ENCODE peak calls at places on chromosomes 5 and 9, in five cellular contexts. E is hepatocyte, G is astrocyte, T is GM23338, O is ascending aorta. Z is an unnamed sample.
A peak's percentile ranks its signal among the peaks of the same experiment; 100 is the strongest.

GRCh38 chr5:65987982-65988381 is 61.6 kb downstream of the ERBIN start:
- DNase-seq in E (no peak), G (no peak), T (no peak), O (no peak), Z (no peak)

GRCh38 chr9:119400607-119401006 is 31.4 kb upstream of the BRINP1 start:
- DNase-seq in E (no peak), G (no peak), T (no peak), O (no peak), Z (no peak)

GRCh38 chr5:53161876-53162275 is 52.3 kb upstream of the MOCS2 start:
- DNase-seq in E (no peak), G (peak; percentile 7), T (no peak), O (no peak), Z (no peak)

GRCh38 chr5:125005287-125005686 is 258.8 kb upstream of the ZNF608 start:
- DNase-seq in E (no peak), G (no peak), T (no peak), O (no peak), Z (no peak)

GRCh38 chr9:4581861-4582565 is 80.1 kb upstream of the PLPP6 start:
- DNase-seq in E (no peak), G (no peak), T (no peak), O (no peak), Z (no peak)

GRCh38 chr9:99109522-99109921 is 4.6 kb downstream of the TGFBR1 start:
- DNase-seq in E (no peak), G (peak; percentile 54), T (no peak), O (no peak), Z (no peak)

GRCh38 chr9:122065923-122066629 is 27.0 kb downstream of the TTLL11 start:
- DNase-seq in E (no peak), G (no peak), T (no peak), O (no peak), Z (no peak)

GRCh38 chr5:179006564-179006963 is 11.4 kb upstream of the GRM6 start:
- DNase-seq in E (no peak), G (no peak), T (no peak), O (no peak), Z (no peak)

GRCh38 chr9:127627494-127627855 is 15.4 kb downstream of the STXBP1 start:
- DNase-seq in E (no peak), G (no peak), T (no peak), O (no peak), Z (no peak)

GRCh38 chr5:669111-669841 is 23.9 kb downstream of the TPPP start:
- DNase-seq in E (peak; percentile 43), G (peak; percentile 35), T (peak; percentile 80), O (no peak), Z (no peak)

GRCh38 chr5:78597068-78597857 is 51.3 kb downstream of the LHFPL2 start:
- DNase-seq in E (no peak), G (peak; percentile 93), T (no peak), O (no peak), Z (peak; percentile 64)

GRCh38 chr9:116566677-116567488 is 120.2 kb upstream of the TRIM32 start:
- DNase-seq in E (peak; percentile 84), G (peak; percentile 69), T (no peak), O (no peak), Z (no peak)

GRCh38 chr5:72138943-72139467 is 31.7 kb downstream of the MAP1B start:
- DNase-seq in E (no peak), G (peak; percentile 98), T (no peak), O (no peak), Z (peak; percentile 48)

GRCh38 chr5:68033961-68034581 is 181.5 kb upstream of the PIK3R1 start:
- DNase-seq in E (peak; percentile 76), G (peak; percentile 75), T (no peak), O (no peak), Z (no peak)

GRCh38 chr9:100602302-100602930 is 24.5 kb downstream of the CAVIN4 start:
- DNase-seq in E (peak; percentile 74), G (peak; percentile 27), T (peak; percentile 90), O (no peak), Z (peak; percentile 64)

GRCh38 chr9:37534412-37534811 is 41.8 kb downstream of the FBXO10 start:
- DNase-seq in E (no peak), G (no peak), T (no peak), O (no peak), Z (no peak)

GRCh38 chr5:75049581-75050274 is 2.6 kb downstream of the GCNT4 start:
- DNase-seq in E (peak; percentile 70), G (peak; percentile 23), T (peak; percentile 90), O (no peak), Z (peak; percentile 51)

GRCh38 chr9:118961857-118962256 is 407.4 kb downstream of the BRINP1 start:
- DNase-seq in E (peak; percentile 30), G (peak; percentile 92), T (peak; percentile 37), O (no peak), Z (peak; percentile 22)

GRCh38 chr9:128550770-128551651 is 1.4 kb upstream of the SPTAN1 start:
- DNase-seq in E (peak; percentile 16), G (peak; percentile 57), T (peak; percentile 49), O (no peak), Z (no peak)

GRCh38 chr9:113992276-113992951 is 85.7 kb downstream of the AMBP start:
- DNase-seq in E (no peak), G (no peak), T (no peak), O (no peak), Z (no peak)

GRCh38 chr9:91536211-91536691 is 112.6 kb upstream of the NFIL3 start:
- DNase-seq in E (peak; percentile 83), G (peak; percentile 84), T (no peak), O (no peak), Z (peak; percentile 74)

GRCh38 chr9:88661759-88662158 is 126.8 kb downstream of the NXNL2 start:
- DNase-seq in E (no peak), G (no peak), T (no peak), O (no peak), Z (no peak)
- TF ChIP-seq CTCF in E (no peak), G (no peak), T (no peak), O (no peak), Z (no peak)

GRCh38 chr9:94913550-94913949 is 187.1 kb downstream of the AOPEP start:
- DNase-seq in E (no peak), G (no peak), T (peak; percentile 24), O (no peak), Z (no peak)

GRCh38 chr9:94916956-94917355 is 190.5 kb downstream of the AOPEP start:
- DNase-seq in E (peak; percentile 35), G (no peak), T (no peak), O (no peak), Z (peak; percentile 69)

GRCh38 chr9:94918038-94918753 is 191.7 kb downstream of the AOPEP start:
- DNase-seq in E (no peak), G (no peak), T (no peak), O (no peak), Z (no peak)

GRCh38 chr9:94912700-94913249 is 186.3 kb downstream of the AOPEP start:
- DNase-seq in E (no peak), G (peak; percentile 95), T (peak; percentile 59), O (no peak), Z (peak; percentile 98)

DNA sequence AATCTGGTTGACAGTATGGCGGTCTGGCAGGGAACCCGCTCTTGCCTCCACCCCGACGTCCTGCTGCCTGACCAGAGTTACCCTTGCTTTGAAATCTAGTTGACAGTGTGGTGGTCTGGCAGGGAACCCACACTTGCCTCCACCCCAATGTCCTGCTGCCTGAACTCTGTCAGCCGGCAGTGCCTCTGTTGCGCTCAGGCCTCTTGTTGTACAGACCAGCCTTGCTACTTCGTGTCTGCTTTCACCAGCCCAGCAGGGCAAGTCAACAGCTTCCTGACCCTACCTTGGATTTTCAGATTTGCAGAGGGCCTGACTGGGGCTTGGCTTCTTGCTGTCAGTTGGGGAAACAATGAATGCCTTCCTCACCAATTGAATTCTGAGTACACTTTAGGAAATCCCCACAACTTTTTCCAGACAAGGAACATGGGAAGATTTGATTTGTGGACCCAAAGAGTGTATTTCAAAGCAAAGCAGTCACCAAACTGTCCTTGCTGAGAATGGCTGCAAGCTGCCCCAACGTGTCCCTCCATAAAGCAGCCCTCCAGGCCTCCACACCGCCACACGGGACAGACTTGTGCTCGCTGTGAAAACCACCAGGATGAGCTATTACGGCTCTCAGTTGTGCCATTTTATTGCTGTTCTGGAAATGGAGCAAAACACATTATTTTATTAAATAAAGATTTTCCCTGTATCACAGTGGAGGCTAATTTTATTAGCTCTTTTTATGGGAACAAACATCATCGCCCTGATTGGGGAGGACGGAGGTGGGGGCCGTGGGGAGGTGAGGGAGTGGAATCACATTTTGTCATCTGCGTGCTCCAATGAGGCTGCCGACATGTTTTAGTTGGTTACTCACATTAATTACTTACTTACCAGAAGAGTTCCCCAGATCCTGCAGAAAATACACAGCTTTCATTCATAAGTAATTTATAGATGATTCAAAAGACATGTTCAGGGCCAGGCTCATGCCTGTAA is 189.3 kb downstream of the AOPEP start:
- DNase-seq in E (no peak), G (no peak), T (no peak), O (no peak), Z (no peak)
- H3K27ac ChIP-seq in E (peak overlapping the region; percentile 82), G (peak overlapping the region; percentile 84), T (no peak overlapping the region), O (peak overlapping the region; percentile 76), Z (peak overlapping the region; percentile 63)

DNA sequence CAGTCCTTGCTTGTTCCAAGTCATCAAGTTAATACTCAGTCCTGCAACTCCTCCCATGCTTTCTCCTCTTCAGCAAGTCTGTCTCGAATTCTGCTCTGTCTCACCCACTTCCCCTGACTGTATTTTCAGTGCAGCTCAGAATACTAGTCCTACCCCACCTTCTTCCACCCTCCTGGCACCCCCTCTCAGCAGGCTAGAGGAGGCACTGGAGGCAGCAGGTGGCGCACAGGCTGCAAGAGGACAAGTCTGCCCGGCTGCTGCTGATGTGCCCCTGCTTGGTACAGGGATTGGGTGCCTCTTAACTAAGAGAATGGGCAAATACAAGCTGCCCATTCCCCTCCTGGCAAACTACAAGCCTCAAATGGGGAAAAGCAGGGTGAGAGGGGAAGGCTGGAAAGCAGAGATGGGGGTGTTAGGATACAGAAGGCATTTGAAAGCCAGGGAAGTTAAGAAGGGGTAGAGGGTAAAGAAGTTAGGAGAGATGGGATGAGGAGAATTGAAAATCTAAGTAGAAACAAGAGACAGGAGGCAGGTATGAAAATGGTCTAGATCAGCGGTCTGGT is 5.0 kb downstream of the TLN1 start:
- DNase-seq in E (no peak), G (peak; percentile 36), T (peak; percentile 29), O (peak; percentile 60), Z (no peak)
- TF ChIP-seq CTCF in E (no peak), G (no peak), T (no peak), O (no peak), Z (no peak)

GRCh38 chr5:137071526-137071925 is 427.6 kb downstream of the SPOCK1 start:
- DNase-seq in E (no peak), G (no peak), T (no peak), O (no peak), Z (no peak)
- H3K27ac ChIP-seq in E (no peak overlapping the region), G (no peak overlapping the region), T (no peak overlapping the region), O (peak overlapping the region; percentile 87), Z (no peak overlapping the region)

GRCh38 chr5:153827407-153827806 is 211.3 kb downstream of the FAM114A2 start:
- DNase-seq in E (no peak), G (no peak), T (peak; percentile 58), O (no peak), Z (no peak)
- TF ChIP-seq CTCF in E (no peak), G (no peak), T (peak; percentile 56), O (no peak), Z (no peak)

Z was measured in RWPE1.